ENCODE peak calls at places on chromosomes 12 and 14, in six cellular contexts. One of them, this sample, is unnamed.

GRCh38 chr12:108890208-108890607 is 10.3 kb downstream of the DAO start:
- DNase-seq in fibroblast of lung: no peak
- DNase-seq in IMR-90: peak
- DNase-seq in GM12864: no peak
- DNase-seq in BJ: no peak
- DNase-seq in K562: peak
- DNase-seq in this sample: no peak

GRCh38 chr14:57390806-57391562 is 598 bp downstream of the NAA30 start:
- DNase-seq in IMR-90: peak
- DNase-seq in GM12864: no peak
- DNase-seq in K562: no peak
- DNase-seq in fibroblast of lung: peak
- DNase-seq in BJ: no peak
- DNase-seq in this sample: no peak

GRCh38 chr12:122452701-122453285 is 30.3 kb upstream of the CLIP1 start:
- DNase-seq in fibroblast of lung: no peak
- DNase-seq in K562: no peak
- DNase-seq in IMR-90: no peak
- DNase-seq in BJ: no peak
- DNase-seq in GM12864: no peak
- DNase-seq in this sample: no peak

GRCh38 chr12:71594214-71594948 is 69.3 kb downstream of the ZFC3H1 start:
- DNase-seq in K562: peak
- DNase-seq in BJ: no peak
- DNase-seq in IMR-90: no peak
- DNase-seq in GM12864: no peak
- DNase-seq in fibroblast of lung: no peak
- DNase-seq in this sample: no peak

GRCh38 chr12:66497000-66497897 is 181.6 kb downstream of the GRIP1 start:
- DNase-seq in fibroblast of lung: no peak
- DNase-seq in K562: no peak
- DNase-seq in GM12864: no peak
- DNase-seq in IMR-90: no peak
- DNase-seq in BJ: no peak
- DNase-seq in this sample: no peak

GRCh38 chr14:59427653-59428578 is 37.3 kb downstream of the GPR135 start:
- DNase-seq in GM12864: no peak
- DNase-seq in K562: no peak
- DNase-seq in BJ: no peak
- DNase-seq in IMR-90: no peak
- DNase-seq in fibroblast of lung: peak
- DNase-seq in this sample: no peak

GRCh38 chr14:59321184-59321952 is 132.9 kb downstream of the DAAM1 start:
- DNase-seq in IMR-90: peak
- DNase-seq in BJ: no peak
- DNase-seq in GM12864: no peak
- DNase-seq in fibroblast of lung: peak
- DNase-seq in K562: no peak
- DNase-seq in this sample: no peak

GRCh38 chr12:47209014-47209413 is 129.3 kb upstream of the AMIGO2 start:
- DNase-seq in IMR-90: no peak
- DNase-seq in K562: no peak
- DNase-seq in GM12864: no peak
- DNase-seq in BJ: no peak
- DNase-seq in fibroblast of lung: no peak
- DNase-seq in this sample: no peak

GRCh38 chr14:104323551-104324175 is 185.3 kb downstream of the KIF26A start:
- DNase-seq in BJ: no peak
- DNase-seq in IMR-90: no peak
- DNase-seq in K562: no peak
- DNase-seq in GM12864: no peak
- DNase-seq in fibroblast of lung: no peak
- DNase-seq in this sample: no peak

GRCh38 chr14:96362071-96362964 is 823 bp downstream of the ATG2B start:
- DNase-seq in GM12864: peak
- DNase-seq in fibroblast of lung: peak
- DNase-seq in IMR-90: peak
- DNase-seq in K562: peak
- DNase-seq in BJ: no peak
- DNase-seq in this sample: no peak

GRCh38 chr12:101773560-101774206 is 34.4 kb upstream of the SYCP3 start:
- DNase-seq in IMR-90: peak
- DNase-seq in fibroblast of lung: peak
- DNase-seq in BJ: peak
- DNase-seq in K562: peak
- DNase-seq in GM12864: peak
- DNase-seq in this sample: peak

GRCh38 chr14:101876539-101876938 is 87.8 kb upstream of the DYNC1H1 start:
- DNase-seq in BJ: peak
- DNase-seq in fibroblast of lung: peak
- DNase-seq in GM12864: peak
- DNase-seq in K562: no peak
- DNase-seq in IMR-90: peak
- DNase-seq in this sample: peak

GRCh38 chr12:19167708-19168107 is 38.2 kb downstream of the PLEKHA5 start:
- DNase-seq in fibroblast of lung: no peak
- DNase-seq in IMR-90: no peak
- DNase-seq in K562: no peak
- DNase-seq in GM12864: no peak
- DNase-seq in BJ: no peak
- DNase-seq in this sample: no peak

GRCh38 chr14:76136476-76137160 is 15.1 kb upstream of the GPATCH2L start:
- DNase-seq in fibroblast of lung: no peak
- DNase-seq in BJ: no peak
- DNase-seq in GM12864: no peak
- DNase-seq in K562: peak
- DNase-seq in IMR-90: no peak
- DNase-seq in this sample: no peak

GRCh38 chr12:57783861-57784260 is 1.3 kb downstream of the TSFM start:
- DNase-seq in BJ: no peak
- DNase-seq in GM12864: no peak
- DNase-seq in fibroblast of lung: no peak
- DNase-seq in IMR-90: no peak
- DNase-seq in K562: no peak
- DNase-seq in this sample: no peak

GRCh38 chr12:123532808-123533649 is 490 bp downstream of the RILPL1 start:
- DNase-seq in BJ: no peak
- DNase-seq in K562: peak
- DNase-seq in fibroblast of lung: peak
- DNase-seq in IMR-90: peak
- DNase-seq in GM12864: no peak
- DNase-seq in this sample: no peak

GRCh38 chr12:12010277-12011031 is 60.3 kb upstream of the BCL2L14 start:
- DNase-seq in BJ: no peak
- DNase-seq in fibroblast of lung: peak
- DNase-seq in K562: no peak
- DNase-seq in IMR-90: peak
- DNase-seq in GM12864: peak
- DNase-seq in this sample: peak

GRCh38 chr12:85947286-85947685 is 73.2 kb downstream of the NTS start:
- DNase-seq in GM12864: no peak
- DNase-seq in IMR-90: no peak
- DNase-seq in fibroblast of lung: no peak
- DNase-seq in BJ: no peak
- DNase-seq in K562: no peak
- DNase-seq in this sample: no peak

GRCh38 chr12:106682594-106683234 is 91.8 kb upstream of the RIC8B start:
- DNase-seq in fibroblast of lung: peak
- DNase-seq in BJ: no peak
- DNase-seq in IMR-90: peak
- DNase-seq in GM12864: peak
- DNase-seq in K562: no peak
- DNase-seq in this sample: no peak

GRCh38 chr12:122749569-122750332 is 2.9 kb upstream of the DENR start:
- DNase-seq in fibroblast of lung: no peak
- DNase-seq in IMR-90: no peak
- DNase-seq in BJ: no peak
- DNase-seq in K562: peak
- DNase-seq in GM12864: no peak
- DNase-seq in this sample: no peak

GRCh38 chr12:32478166-32478565 is 78.8 kb downstream of the FGD4 start:
- DNase-seq in BJ: no peak
- DNase-seq in K562: no peak
- DNase-seq in GM12864: no peak
- DNase-seq in fibroblast of lung: no peak
- DNase-seq in IMR-90: no peak
- DNase-seq in this sample: no peak

GRCh38 chr14:99360774-99361595 is 89.0 kb upstream of the BCL11B start:
- DNase-seq in GM12864: peak
- DNase-seq in K562: peak
- DNase-seq in IMR-90: no peak
- DNase-seq in fibroblast of lung: no peak
- DNase-seq in BJ: no peak
- DNase-seq in this sample: no peak

GRCh38 chr12:118371354-118372282 is 1.1 kb downstream of the TAOK3 start:
- DNase-seq in BJ: no peak
- DNase-seq in K562: no peak
- DNase-seq in fibroblast of lung: peak
- DNase-seq in GM12864: no peak
- DNase-seq in IMR-90: no peak
- DNase-seq in this sample: peak

GRCh38 chr14:96016761-96017160 is 22.4 kb upstream of the C14orf132 start:
- DNase-seq in fibroblast of lung: peak
- DNase-seq in GM12864: no peak
- DNase-seq in IMR-90: peak
- DNase-seq in BJ: no peak
- DNase-seq in K562: no peak
- DNase-seq in this sample: no peak

GRCh38 chr12:109131522-109132050 is 15.2 kb downstream of the ACACB start:
- DNase-seq in IMR-90: no peak
- DNase-seq in BJ: no peak
- DNase-seq in fibroblast of lung: no peak
- DNase-seq in GM12864: no peak
- DNase-seq in K562: no peak
- DNase-seq in this sample: no peak

GRCh38 chr14:106662947-106663346 is 1136.6 kb downstream of the TMEM121 start:
- DNase-seq in BJ: no peak
- DNase-seq in fibroblast of lung: no peak
- DNase-seq in K562: no peak
- DNase-seq in IMR-90: no peak
- DNase-seq in GM12864: no peak
- DNase-seq in this sample: no peak

GRCh38 chr14:106666341-106666740 is 1140.0 kb downstream of the TMEM121 start:
- DNase-seq in IMR-90: no peak
- DNase-seq in K562: no peak
- DNase-seq in BJ: no peak
- DNase-seq in fibroblast of lung: no peak
- DNase-seq in GM12864: no peak
- DNase-seq in this sample: no peak

GRCh38 chr14:106670006-106670405 is 1143.6 kb downstream of the TMEM121 start:
- DNase-seq in BJ: no peak
- DNase-seq in GM12864: no peak
- DNase-seq in fibroblast of lung: no peak
- DNase-seq in K562: no peak
- DNase-seq in IMR-90: no peak
- DNase-seq in this sample: no peak

DNA sequence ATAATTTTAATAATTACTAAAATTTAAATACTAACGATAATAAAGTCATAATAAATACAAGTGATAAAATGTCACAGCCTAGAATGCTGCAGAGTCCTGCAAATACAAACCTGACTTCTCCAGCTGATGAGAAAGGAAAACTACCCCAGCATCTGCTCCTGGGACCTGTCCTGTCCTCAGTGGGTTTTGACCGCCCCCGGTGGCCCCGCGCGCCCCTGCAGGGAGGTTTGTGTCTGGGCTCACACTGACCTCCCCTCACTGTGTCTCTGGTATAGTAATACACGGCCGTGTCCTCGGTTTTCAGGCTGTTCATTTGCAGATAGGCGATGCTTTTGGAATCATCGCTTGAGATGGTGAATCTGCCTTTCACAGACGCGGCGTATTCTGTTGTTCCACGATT is 1139.4 kb downstream of the TMEM121 start:
- DNase-seq in K562: no peak
- DNase-seq in GM12864: no peak
- DNase-seq in fibroblast of lung: no peak
- DNase-seq in BJ: no peak
- DNase-seq in IMR-90: no peak
- DNase-seq in this sample: no peak
- TF ChIP-seq CTCF in K562: no peak
- TF ChIP-seq CTCF in GM12864: no peak
- TF ChIP-seq CTCF in fibroblast of lung: no peak
- TF ChIP-seq CTCF in BJ: no peak
- TF ChIP-seq CTCF in IMR-90: no peak
- TF ChIP-seq CTCF in this sample: no peak

DNA sequence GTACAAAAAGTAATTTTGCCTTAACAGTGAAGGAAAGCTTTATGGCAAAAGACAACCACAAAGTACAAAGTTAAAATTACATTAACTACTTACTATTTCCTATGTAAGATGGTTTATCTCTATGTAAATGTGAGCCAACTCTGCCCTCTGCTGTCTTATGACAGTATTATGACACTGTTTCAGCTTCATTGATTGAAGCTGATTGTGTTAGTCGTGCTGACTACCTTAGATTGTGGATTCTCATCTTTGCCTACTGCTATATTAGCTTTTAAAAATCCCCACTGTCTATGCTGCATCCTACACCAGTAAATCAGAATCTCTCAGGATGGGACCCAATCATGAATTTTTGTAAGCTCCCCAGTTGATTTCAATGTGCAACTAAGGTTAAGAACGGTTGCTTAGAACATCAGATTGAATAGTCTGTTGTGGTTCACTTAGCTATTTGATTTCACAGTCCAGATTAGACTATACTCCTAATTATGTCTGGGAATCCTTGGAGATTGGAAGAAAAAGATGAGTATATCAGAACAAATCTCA is 12.2 kb upstream of the SPTB start:
- DNase-seq in IMR-90: peak
- DNase-seq in GM12864: peak
- DNase-seq in BJ: no peak
- DNase-seq in K562: peak
- DNase-seq in fibroblast of lung: peak
- DNase-seq in this sample: no peak
- TF ChIP-seq CTCF in IMR-90: peak
- TF ChIP-seq CTCF in GM12864: peak
- TF ChIP-seq CTCF in BJ: peak
- TF ChIP-seq CTCF in K562: peak
- TF ChIP-seq CTCF in fibroblast of lung: peak
- TF ChIP-seq CTCF in this sample: peak

DNA sequence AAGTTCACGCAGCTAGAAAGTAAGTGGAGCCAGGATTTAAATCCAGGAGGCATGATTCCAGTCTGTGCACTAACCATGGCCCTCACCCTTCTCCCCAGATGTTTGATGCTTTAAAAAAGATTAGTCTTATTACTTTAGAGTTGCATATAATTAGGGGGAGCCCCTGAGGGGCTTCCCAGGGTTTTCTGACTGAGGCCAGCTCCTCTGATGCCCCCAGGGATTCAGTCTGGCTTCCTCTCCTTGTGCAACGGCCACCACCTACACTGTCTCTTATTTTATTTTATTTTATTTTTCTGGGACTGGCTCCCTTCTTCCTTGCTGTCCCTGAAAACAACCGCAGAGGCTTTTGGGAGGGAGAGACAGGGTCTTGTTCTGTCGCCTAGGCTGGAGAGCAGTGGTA is 22.6 kb downstream of the CLSTN3 start:
- DNase-seq in BJ: no peak
- DNase-seq in IMR-90: no peak
- DNase-seq in K562: no peak
- DNase-seq in fibroblast of lung: no peak
- DNase-seq in GM12864: no peak
- DNase-seq in this sample: no peak
- TF ChIP-seq CTCF in BJ: no peak
- TF ChIP-seq CTCF in IMR-90: no peak
- TF ChIP-seq CTCF in K562: no peak
- TF ChIP-seq CTCF in fibroblast of lung: no peak
- TF ChIP-seq CTCF in GM12864: no peak
- TF ChIP-seq CTCF in this sample: no peak

GRCh38 chr12:89504560-89505346 is 19.8 kb downstream of the GALNT4 start:
- DNase-seq in GM12864: no peak
- DNase-seq in fibroblast of lung: peak
- DNase-seq in K562: no peak
- DNase-seq in BJ: no peak
- DNase-seq in IMR-90: peak
- DNase-seq in this sample: no peak
- TF ChIP-seq CTCF in GM12864: no peak
- TF ChIP-seq CTCF in fibroblast of lung: no peak
- TF ChIP-seq CTCF in K562: no peak
- TF ChIP-seq CTCF in BJ: no peak
- TF ChIP-seq CTCF in IMR-90: no peak
- TF ChIP-seq CTCF in this sample: no peak